ENCODE peak calls at places on chromosomes 16 and 17, in four cellular contexts. One of them, this sample, is unnamed.

GRCh38 chr17:43791589-43791988 is 11.4 kb downstream of the CFAP97D1 start:
- DNase-seq in NCI-H1105: peak
- DNase-seq in G401: peak
- DNase-seq in effector memory CD4-positive, alpha-beta T cell: no peak
- DNase-seq in this sample: no peak

GRCh38 chr17:52653014-52653413 is 494.5 kb upstream of the CA10 start:
- DNase-seq in NCI-H1105: no peak
- DNase-seq in G401: no peak
- DNase-seq in effector memory CD4-positive, alpha-beta T cell: no peak
- DNase-seq in this sample: no peak

GRCh38 chr17:49488612-49489011 is 6.5 kb upstream of the NGFR start:
- DNase-seq in NCI-H1105: no peak
- DNase-seq in G401: no peak
- DNase-seq in effector memory CD4-positive, alpha-beta T cell: no peak
- DNase-seq in this sample: no peak

GRCh38 chr16:10558746-10559641 is 21.4 kb downstream of the EMP2 start:
- DNase-seq in NCI-H1105: no peak
- DNase-seq in G401: peak
- DNase-seq in effector memory CD4-positive, alpha-beta T cell: no peak
- DNase-seq in this sample: peak

GRCh38 chr17:40314557-40314953 is 5.6 kb downstream of the RARA start:
- DNase-seq in NCI-H1105: peak
- DNase-seq in G401: peak
- DNase-seq in effector memory CD4-positive, alpha-beta T cell: peak
- DNase-seq in this sample: peak

GRCh38 chr17:79473111-79473835 is 137.6 kb downstream of the RBFOX3 start:
- DNase-seq in NCI-H1105: no peak
- DNase-seq in G401: peak
- DNase-seq in effector memory CD4-positive, alpha-beta T cell: no peak
- DNase-seq in this sample: no peak

GRCh38 chr16:89023151-89023551 is 46.1 kb upstream of the CBFA2T3 start:
- DNase-seq in NCI-H1105: no peak
- DNase-seq in G401: no peak
- DNase-seq in effector memory CD4-positive, alpha-beta T cell: no peak
- DNase-seq in this sample: no peak

GRCh38 chr17:57109393-57110151 is 24.5 kb downstream of the AKAP1 start:
- DNase-seq in NCI-H1105: no peak
- DNase-seq in G401: no peak
- DNase-seq in effector memory CD4-positive, alpha-beta T cell: no peak
- DNase-seq in this sample: no peak

GRCh38 chr17:75837899-75838298 is 6.3 kb downstream of the UNC13D start:
- DNase-seq in NCI-H1105: no peak
- DNase-seq in G401: no peak
- DNase-seq in effector memory CD4-positive, alpha-beta T cell: no peak
- DNase-seq in this sample: no peak

GRCh38 chr17:19456016-19456927 is 45.2 kb downstream of the RNF112 start:
- DNase-seq in NCI-H1105: no peak
- DNase-seq in G401: no peak
- DNase-seq in effector memory CD4-positive, alpha-beta T cell: no peak
- DNase-seq in this sample: no peak

GRCh38 chr16:10390867-10391266 is 5.0 kb downstream of the ATF7IP2 start:
- DNase-seq in NCI-H1105: no peak
- DNase-seq in G401: no peak
- DNase-seq in effector memory CD4-positive, alpha-beta T cell: no peak
- DNase-seq in this sample: no peak

GRCh38 chr17:29291163-29291752 is 2.7 kb downstream of the NUFIP2 start:
- DNase-seq in NCI-H1105: peak
- DNase-seq in G401: peak
- DNase-seq in effector memory CD4-positive, alpha-beta T cell: no peak
- DNase-seq in this sample: no peak

GRCh38 chr17:36687736-36688135 is 86.4 kb downstream of the MRM1 start:
- DNase-seq in NCI-H1105: no peak
- DNase-seq in G401: no peak
- DNase-seq in effector memory CD4-positive, alpha-beta T cell: no peak
- DNase-seq in this sample: no peak

GRCh38 chr17:41772218-41772585 is 14.3 kb downstream of the JUP start:
- DNase-seq in NCI-H1105: no peak
- DNase-seq in G401: no peak
- DNase-seq in effector memory CD4-positive, alpha-beta T cell: no peak
- DNase-seq in this sample: no peak

GRCh38 chr17:81508639-81509047 is 4.0 kb downstream of the ACTG1 start:
- DNase-seq in NCI-H1105: no peak
- DNase-seq in G401: peak
- DNase-seq in effector memory CD4-positive, alpha-beta T cell: no peak
- DNase-seq in this sample: no peak

GRCh38 chr17:35727635-35728034 is 3.8 kb upstream of the RASL10B start:
- DNase-seq in NCI-H1105: no peak
- DNase-seq in G401: no peak
- DNase-seq in effector memory CD4-positive, alpha-beta T cell: no peak
- DNase-seq in this sample: no peak

GRCh38 chr16:55568151-55568693 is 1.7 kb downstream of the CAPNS2 start:
- DNase-seq in NCI-H1105: peak
- DNase-seq in G401: no peak
- DNase-seq in effector memory CD4-positive, alpha-beta T cell: no peak
- DNase-seq in this sample: no peak

GRCh38 chr16:77807-78443 is at the start of gene MPG:
- DNase-seq in NCI-H1105: peak
- DNase-seq in G401: peak
- DNase-seq in effector memory CD4-positive, alpha-beta T cell: peak
- DNase-seq in this sample: peak

GRCh38 chr16:80573700-80574120 is 32.9 kb downstream of the DYNLRB2 start:
- DNase-seq in NCI-H1105: peak
- DNase-seq in G401: no peak
- DNase-seq in effector memory CD4-positive, alpha-beta T cell: no peak
- DNase-seq in this sample: no peak

This sample was measured in dorsolateral prefrontal cortex.